ENCODE peak calls at places on chromosomes 16 and 17, in eight cellular contexts. Y is colonic mucosa; E is tibial artery; K is heart left ventricle; U is CD8-positive, alpha-beta T cell; R is CD8-positive, alpha-beta memory T cell; V is hepatocyte; O is body of pancreas. B is an unnamed sample. For H3K9me3, the result is how much of the 10 kb centered on the place peaks cover.

GRCh38 chr16:79283578-79283977 is 317.0 kb downstream of the MAF start:
- DNase-seq in Y (no peak), E (no peak), K (no peak), U (no peak), R (no peak), V (no peak), O (no peak), B (peak)

GRCh38 chr17:41689497-41690299 is 1.0 kb downstream of the EIF1 start:
- DNase-seq in Y (peak), E (no peak), K (no peak), U (no peak), R (peak), V (peak), O (peak), B (peak)

GRCh38 chr17:38705803-38706624 is 941 bp downstream of the MLLT6 start:
- DNase-seq in Y (peak), E (peak), K (peak), U (no peak), R (peak), V (peak), O (peak), B (no peak)

GRCh38 chr17:19727466-19728113 is 11.2 kb upstream of the SLC47A2 start:
- DNase-seq in Y (peak), E (peak), K (peak), U (no peak), R (no peak), V (peak), O (peak), B (no peak)

GRCh38 chr17:40696651-40697072 is 6.9 kb downstream of the KRT24 start:
- DNase-seq in Y (no peak), E (no peak), K (no peak), U (no peak), R (no peak), V (no peak), O (no peak), B (no peak)

GRCh38 chr17:80758793-80759673 is 214.4 kb downstream of the RPTOR start:
- DNase-seq in Y (no peak), E (no peak), K (peak), U (no peak), R (peak), V (no peak), O (no peak), B (peak)

GRCh38 chr17:28716740-28717577 is 709 bp downstream of the RAB34 start:
- DNase-seq in Y (peak), E (peak), K (peak), U (no peak), R (no peak), V (peak), O (no peak), B (no peak)

GRCh38 chr16:9489823-9490467 is 398.5 kb downstream of the HAPSTR1 start:
- DNase-seq in Y (no peak), E (no peak), K (peak), U (no peak), R (no peak), V (peak), O (peak), B (no peak)

GRCh38 chr17:79026345-79027273 is 2.6 kb downstream of the C1QTNF1 start:
- DNase-seq in Y (peak), E (peak), K (peak), U (no peak), R (no peak), V (no peak), O (no peak), B (no peak)

GRCh38 chr17:51000835-51001638 is 119.6 kb downstream of the SPAG9 start:
- DNase-seq in Y (peak), E (no peak), K (no peak), U (no peak), R (peak), V (peak), O (no peak), B (peak)

DNA sequence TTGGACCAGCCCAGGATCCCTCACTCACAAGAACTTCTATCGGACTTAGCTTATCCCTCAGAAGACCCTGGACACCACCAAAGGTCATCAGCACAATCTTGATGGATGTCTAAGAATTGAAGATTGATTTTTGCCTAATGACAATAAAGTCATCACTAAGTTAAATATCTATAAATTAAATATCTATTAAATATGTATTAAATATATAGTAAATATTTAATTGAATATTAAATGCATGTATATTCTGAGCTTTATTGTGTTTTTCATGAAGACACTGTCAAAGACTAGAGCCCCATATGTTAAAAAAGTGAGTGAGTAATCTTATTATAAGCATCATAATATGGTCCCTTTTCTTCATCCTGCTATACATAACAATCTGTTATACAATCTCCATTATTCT is 751.1 kb downstream of the KCNJ2 start:
- DNase-seq in Y (no peak), E (no peak), K (no peak), U (no peak), R (no peak), V (no peak), O (no peak), B (no peak)
- H3K9me3 ChIP-seq in Y (under half), E (under half), K (under half), U (under half), R (under half), V (under half), O (under half), B (under half)

DNA sequence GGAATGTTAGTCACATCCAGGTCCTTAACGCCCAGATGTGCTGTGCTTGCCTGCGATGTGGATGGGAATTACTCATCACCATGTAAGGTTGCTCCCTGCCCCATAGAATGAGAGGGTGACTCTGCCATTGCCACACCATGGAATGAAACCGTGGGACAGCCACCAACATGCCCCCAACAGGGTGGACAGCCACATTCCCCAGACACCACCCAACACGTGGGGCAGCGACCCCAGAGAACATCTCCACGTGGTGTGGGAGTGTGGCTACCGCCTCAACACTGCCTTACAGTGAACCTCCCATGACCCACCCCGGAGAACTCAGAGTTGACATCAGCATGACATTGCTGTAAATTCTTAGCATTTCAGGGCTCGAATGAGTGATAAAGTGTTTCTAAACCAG is 31.9 kb downstream of the SCNN1B start:
- DNase-seq in Y (no peak), E (no peak), K (no peak), U (no peak), R (no peak), V (no peak), O (no peak), B (no peak)
- H3K9me3 ChIP-seq in Y (under half), E (under half), K (under half), U (under half), R (under half), V (under half), O (under half), B (under half)

GRCh38 chr16:11248133-11248532 is 7.9 kb downstream of the SOCS1 start:
- DNase-seq in Y (no peak), E (no peak), K (no peak), U (no peak), R (no peak), V (no peak), O (no peak), B (no peak)

GRCh38 chr16:11249233-11250061 is 6.6 kb downstream of the SOCS1 start:
- DNase-seq in Y (no peak), E (no peak), K (no peak), U (no peak), R (no peak), V (no peak), O (no peak), B (no peak)

GRCh38 chr16:11251525-11252481 is 4.2 kb downstream of the SOCS1 start:
- DNase-seq in Y (no peak), E (no peak), K (no peak), U (peak), R (peak), V (no peak), O (no peak), B (peak)

GRCh38 chr16:11250786-11251524 is 5.0 kb downstream of the SOCS1 start:
- DNase-seq in Y (no peak), E (no peak), K (no peak), U (no peak), R (no peak), V (no peak), O (no peak), B (no peak)

DNA sequence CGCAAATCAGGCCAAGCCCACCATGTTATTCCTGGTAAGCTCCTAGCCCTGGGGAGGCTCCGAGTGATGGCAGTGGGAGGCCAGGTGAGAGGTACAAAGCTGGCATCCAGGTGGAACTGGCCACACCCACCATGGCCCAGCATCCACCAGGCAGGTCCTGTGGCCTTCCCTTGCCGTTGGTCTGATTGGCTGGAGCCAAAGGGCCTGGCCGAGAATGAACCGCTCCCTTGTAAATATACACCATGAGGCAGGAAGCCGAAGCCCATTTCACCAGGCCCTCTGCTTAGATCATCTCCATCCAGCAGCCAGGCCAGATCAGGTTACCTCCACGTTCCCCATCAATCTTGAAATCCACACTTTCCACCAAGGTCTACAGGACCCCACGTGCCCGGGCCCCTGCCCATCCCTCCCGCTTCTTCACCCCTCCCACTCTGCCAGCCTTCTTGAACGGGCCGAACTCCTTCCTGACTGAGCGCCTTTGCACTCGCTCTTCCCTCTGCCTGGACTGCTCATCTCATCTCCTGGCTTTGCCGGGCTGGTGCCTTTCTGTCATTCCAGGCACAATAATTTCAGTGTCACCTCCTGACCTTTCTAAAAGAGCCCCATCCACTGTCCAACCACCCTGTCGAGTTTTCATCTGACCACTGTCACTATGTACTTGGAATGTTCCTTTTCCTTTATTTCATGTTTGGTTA is 5.8 kb downstream of the SOCS1 start:
- DNase-seq in Y (no peak), E (no peak), K (no peak), U (no peak), R (no peak), V (no peak), O (no peak), B (no peak)
- H3K9me3 ChIP-seq in Y (under half), E (under half), K (under half), U (under half), R (under half), V (under half), O (under half), B (under half)

GRCh38 chr17:76472258-76472645 is 4.8 kb downstream of the AANAT start:
- DNase-seq in Y (no peak), E (no peak), K (no peak), U (no peak), R (no peak), V (no peak), O (no peak), B (no peak)
- H3K9me3 ChIP-seq in Y (under half), E (under half), K (under half), U (under half), R (under half), V (under half), O (under half), B (under half)

B was measured in naive thymus-derived CD4-positive, alpha-beta T cell.